ENCODE peak calls at places on chromosomes 12 and 14, in five cellular contexts. X, T, Q, P and E are unnamed samples.

GRCh38 chr12:27143676-27144075 is 61.3 kb upstream of the C12orf71 start:
- DNase-seq in X (no peak), T (no peak), Q (no peak), P (no peak), E (no peak)

GRCh38 chr14:50344116-50344775 is 32.1 kb downstream of the DMAC2L start:
- DNase-seq in X (no peak), T (no peak), Q (no peak), P (no peak), E (no peak)

GRCh38 chr12:29743801-29744200 is 39.9 kb downstream of the TMTC1 start:
- DNase-seq in X (no peak), T (no peak), Q (peak; percentile 98), P (no peak), E (peak; percentile 15)

GRCh38 chr14:78181270-78181669 is 11.1 kb downstream of the NRXN3 start:
- DNase-seq in X (no peak), T (no peak), Q (no peak), P (no peak), E (no peak)

GRCh38 chr14:75273272-75274044 is 5.2 kb upstream of the FOS start:
- DNase-seq in X (peak; percentile 33), T (no peak), Q (peak; percentile 98), P (peak; percentile 75), E (no peak)

GRCh38 chr12:123006977-123007376 is 26.5 kb downstream of the ARL6IP4 start:
- DNase-seq in X (no peak), T (no peak), Q (peak; percentile 10), P (peak; percentile 2), E (no peak)

GRCh38 chr14:79229383-79229875 is 981.9 kb downstream of the DIO2 start:
- DNase-seq in X (no peak), T (no peak), Q (no peak), P (no peak), E (no peak)

GRCh38 chr12:92629349-92630065 is 73.3 kb upstream of the PLEKHG7 start:
- DNase-seq in X (peak; percentile 35), T (peak; percentile 3), Q (peak; percentile 79), P (peak; percentile 14), E (no peak)

GRCh38 chr12:80892597-80893445 is 44.9 kb downstream of the LIN7A start:
- DNase-seq in X (no peak), T (peak; percentile 68), Q (no peak), P (peak; percentile 61), E (no peak)

GRCh38 chr12:127241056-127241830 is 1025.7 kb upstream of the TMEM132C start:
- DNase-seq in X (no peak), T (no peak), Q (peak; percentile 16), P (no peak), E (peak; percentile 86)

GRCh38 chr14:99064262-99064954 is 207.6 kb downstream of the BCL11B start:
- DNase-seq in X (no peak), T (no peak), Q (no peak), P (no peak), E (peak; percentile 80)

GRCh38 chr14:83913466-83913865 is 1616.5 kb upstream of the FLRT2 start:
- DNase-seq in X (no peak), T (no peak), Q (peak; percentile 5), P (no peak), E (no peak)

GRCh38 chr12:58939399-58940100 is 19.2 kb upstream of the LRIG3 start:
- DNase-seq in X (no peak), T (no peak), Q (no peak), P (no peak), E (no peak)

GRCh38 chr12:96386794-96387193 is 13.4 kb downstream of the CDK17 start:
- DNase-seq in X (no peak), T (no peak), Q (no peak), P (no peak), E (no peak)

GRCh38 chr14:68784298-68784910 is 8.5 kb downstream of the ZFP36L1 start:
- DNase-seq in X (no peak), T (no peak), Q (no peak), P (no peak), E (no peak)

GRCh38 chr14:85233756-85234545 is 296.0 kb upstream of the FLRT2 start:
- DNase-seq in X (no peak), T (no peak), Q (peak; percentile 89), P (peak; percentile 90), E (peak; percentile 81)

GRCh38 chr12:54734196-54734950 is 86.2 kb upstream of the DCD start:
- DNase-seq in X (no peak), T (no peak), Q (no peak), P (no peak), E (no peak)

GRCh38 chr12:89384050-89384749 is 31.9 kb upstream of the DUSP6 start:
- DNase-seq in X (peak; percentile 18), T (peak; percentile 74), Q (peak; percentile 94), P (peak; percentile 77), E (peak; percentile 57)

GRCh38 chr14:36820111-36820709 is 158.6 kb downstream of the PAX9 start:
- DNase-seq in X (no peak), T (no peak), Q (no peak), P (no peak), E (peak; percentile 21)

GRCh38 chr12:26786491-26787124 is 46.4 kb downstream of the ITPR2 start:
- DNase-seq in X (no peak), T (no peak), Q (no peak), P (no peak), E (no peak)

GRCh38 chr14:29262979-29263378 is 496.4 kb downstream of the FOXG1 start:
- DNase-seq in X (no peak), T (no peak), Q (peak; percentile 33), P (no peak), E (peak; percentile 3)

GRCh38 chr14:77007975-77008421 is 20.5 kb downstream of the IRF2BPL start:
- DNase-seq in X (peak; percentile 56), T (no peak), Q (no peak), P (no peak), E (peak; percentile 67)

GRCh38 chr12:107514887-107515445 is 170.6 kb upstream of the PWP1 start:
- DNase-seq in X (no peak), T (no peak), Q (peak; percentile 89), P (no peak), E (peak; percentile 54)

GRCh38 chr14:42141328-42141727 is 534.7 kb downstream of the LRFN5 start:
- DNase-seq in X (no peak), T (no peak), Q (no peak), P (no peak), E (no peak)

GRCh38 chr14:93996130-93996695 is 888 bp upstream of the CCDC197 start:
- DNase-seq in X (no peak), T (no peak), Q (no peak), P (no peak), E (no peak)

GRCh38 chr14:104445832-104446381 is 133.7 kb upstream of the C14orf180 start:
- DNase-seq in X (no peak), T (no peak), Q (no peak), P (no peak), E (no peak)

GRCh38 chr12:93441111-93441616 is 583 bp downstream of the UBE2N start:
- DNase-seq in X (peak; percentile 43), T (no peak), Q (no peak), P (no peak), E (peak; percentile 36)

GRCh38 chr14:92252291-92252690 is 70.7 kb upstream of the SLC24A4 start:
- DNase-seq in X (no peak), T (no peak), Q (no peak), P (no peak), E (no peak)

GRCh38 chr12:107318804-107319535 is 225.6 kb upstream of the CRY1 start:
- DNase-seq in X (no peak), T (no peak), Q (peak; percentile 79), P (no peak), E (peak; percentile 38)

GRCh38 chr14:89176090-89176757 is 240.8 kb downstream of the FOXN3 start:
- DNase-seq in X (no peak), T (no peak), Q (no peak), P (no peak), E (no peak)

GRCh38 chr14:50354527-50354926 is 42.2 kb downstream of the CDKL1 start:
- DNase-seq in X (no peak), T (no peak), Q (peak; percentile 76), P (no peak), E (no peak)

DNA sequence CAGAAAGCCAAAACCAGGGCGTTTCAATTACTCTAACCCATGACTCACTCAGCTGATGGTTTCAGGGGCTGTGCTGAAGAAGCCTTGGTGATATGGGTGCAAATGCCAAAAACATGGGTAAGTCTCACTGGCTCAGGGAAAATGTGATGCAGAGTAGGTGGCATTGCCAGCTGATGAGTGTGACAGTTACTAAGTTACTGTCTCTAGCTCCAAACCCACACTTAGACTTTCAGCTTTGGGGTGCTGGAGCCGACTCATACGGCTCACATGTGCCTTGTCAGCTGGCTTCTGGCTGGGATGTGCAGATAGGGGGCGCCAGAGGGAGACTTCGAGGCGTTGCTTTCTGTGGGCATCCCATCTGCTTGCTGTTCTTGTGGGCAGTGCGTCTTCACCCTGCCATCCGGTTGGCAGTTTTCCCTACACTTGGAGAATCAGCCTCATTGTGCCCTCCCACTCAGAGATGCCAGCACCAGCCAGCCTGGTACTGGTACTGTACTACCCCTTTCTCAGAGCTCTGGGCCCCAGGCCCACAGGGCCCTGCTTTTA is 11.1 kb upstream of the KRT7 start:
- DNase-seq in X (peak; percentile 83), T (no peak), Q (peak; percentile 48), P (peak; percentile 66), E (no peak)
- TF ChIP-seq CTCF in X (peak; percentile 68), T (peak; percentile 45), Q (peak; percentile 65), P (peak; percentile 83), E (no peak)

GRCh38 chr14:103126873-103127304 is 3.6 kb downstream of the TNFAIP2 start:
- DNase-seq in X (peak; percentile 62), T (no peak), Q (no peak), P (no peak), E (peak; percentile 55)
- TF ChIP-seq CTCF in X (peak; percentile 23), T (no peak), Q (no peak), P (no peak), E (peak; percentile 65)

DNA sequence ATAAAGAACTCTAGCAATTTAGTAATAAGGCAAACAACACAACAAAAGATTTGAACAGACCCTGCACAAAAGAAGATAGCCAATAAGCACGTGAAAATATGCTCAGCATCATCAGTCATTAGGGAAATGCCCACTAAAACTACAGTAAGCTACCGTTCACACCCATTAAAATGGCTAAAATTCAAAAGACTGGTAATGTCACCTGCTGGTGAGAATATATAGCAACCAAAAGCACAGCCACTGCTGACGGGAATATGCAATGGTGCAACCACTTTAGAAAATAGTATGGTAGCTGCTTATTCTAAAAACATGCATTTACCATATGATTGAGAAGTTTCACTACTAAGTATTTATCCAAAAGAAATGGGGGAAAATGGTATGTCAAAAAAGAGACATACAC is 74.9 kb downstream of the DPF3 start:
- DNase-seq in X (no peak), T (no peak), Q (no peak), P (no peak), E (no peak)
- TF ChIP-seq CTCF in X (no peak), T (no peak), Q (no peak), P (no peak), E (no peak)

DNA sequence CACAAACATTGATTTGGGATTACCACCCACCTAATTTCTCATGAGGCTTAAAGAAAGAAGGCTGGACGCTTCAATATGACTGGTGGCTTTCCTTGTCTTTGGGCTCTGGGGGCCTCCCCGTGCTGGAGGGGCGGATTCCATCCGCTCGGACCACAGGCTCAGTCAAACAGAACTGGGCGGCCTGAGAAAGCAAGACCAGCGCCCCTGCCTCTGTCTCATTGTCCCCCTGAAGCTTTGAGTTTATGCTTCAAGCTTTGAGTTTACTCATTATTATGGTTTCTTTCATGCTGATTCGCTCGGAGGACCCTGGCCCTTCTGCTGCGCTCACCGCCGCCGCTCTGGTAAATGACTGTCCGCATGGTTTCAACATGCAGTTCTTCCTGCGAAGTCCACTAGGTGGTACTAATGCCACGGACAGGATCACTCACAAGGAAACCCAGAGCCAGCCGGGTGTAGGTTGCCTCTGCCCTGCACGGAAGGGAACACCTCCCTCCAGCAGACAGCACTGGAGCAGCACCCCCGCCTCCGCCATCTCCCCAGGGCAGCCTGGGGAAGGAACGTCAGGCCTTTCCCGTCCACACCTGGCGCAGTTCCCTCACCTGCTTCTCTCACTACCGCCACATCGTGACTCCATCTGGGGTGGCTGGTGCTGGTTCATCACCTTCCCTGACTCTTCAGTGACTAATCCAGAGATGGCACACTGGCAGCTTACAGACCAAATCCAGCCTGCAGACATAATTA is 13.2 kb upstream of the TIGAR start:
- DNase-seq in X (peak; percentile 82), T (peak; percentile 50), Q (peak; percentile 89), P (peak; percentile 81), E (peak; percentile 91)
- TF ChIP-seq CTCF in X (peak; percentile 82), T (peak; percentile 77), Q (peak; percentile 84), P (peak; percentile 82), E (peak; percentile 47)